ENCODE peak calls at places on chromosomes 5 and 9, in four cellular contexts. W is CD4-positive, alpha-beta T cell; D is H7; N is MV-4-11. G is an unnamed sample.
A peak's percentile ranks its signal among the peaks of the same experiment; 100 is the strongest.

GRCh38 chr5:138654281-138654867 is 79.2 kb upstream of the HSPA9 start:
- DNase-seq in W (peak; percentile 45), D (no peak), N (peak; percentile 70), G (peak; percentile 53)

GRCh38 chr5:150352531-150353394 is 4.7 kb upstream of the TCOF1 start:
- DNase-seq in N (no peak), W (no peak), D (no peak), G (no peak)

GRCh38 chr9:77648458-77649108 is 461 bp upstream of the GNA14 start:
- DNase-seq in D (peak; percentile 84), N (peak; percentile 18), W (no peak), G (no peak)

GRCh38 chr9:132919609-132920268 is 24.7 kb downstream of the TSC1 start:
- DNase-seq in N (no peak), D (no peak), W (no peak), G (no peak)

GRCh38 chr9:90578116-90578815 is 64.4 kb downstream of the DIRAS2 start:
- DNase-seq in W (no peak), N (no peak), D (no peak), G (no peak)

GRCh38 chr9:86997961-86998360 is 50.7 kb upstream of the GAS1 start:
- DNase-seq in N (no peak), W (no peak), D (no peak), G (no peak)

GRCh38 chr5:177507165-177507564 is 2.5 kb downstream of the DOK3 start:
- DNase-seq in D (no peak), W (no peak), N (peak; percentile 32), G (no peak)

GRCh38 chr9:22158983-22159382 is 149.9 kb upstream of the CDKN2B start:
- DNase-seq in D (no peak), W (no peak), N (peak; percentile 94), G (no peak)

GRCh38 chr5:150180241-150181027 is 9.4 kb upstream of the SLC6A7 start:
- DNase-seq in D (no peak), N (peak; percentile 54), W (no peak), G (no peak)

GRCh38 chr5:179623906-179624741 is 653 bp upstream of the HNRNPH1 start:
- DNase-seq in D (peak; percentile 92), N (peak; percentile 86), W (peak; percentile 23), G (peak; percentile 36)

GRCh38 chr9:133901184-133901835 is 90.8 kb downstream of the VAV2 start:
- DNase-seq in N (no peak), D (no peak), W (no peak), G (no peak)

GRCh38 chr5:149638136-149638535 is 56.8 kb downstream of the ARHGEF37 start:
- DNase-seq in N (no peak), D (no peak), W (no peak), G (no peak)

GRCh38 chr5:94361832-94362754 is 256.3 kb downstream of the KIAA0825 start:
- DNase-seq in D (peak; percentile 79), W (no peak), N (no peak), G (no peak)

GRCh38 chr9:117075636-117076035 is 339.2 kb downstream of the ASTN2 start:
- DNase-seq in D (no peak), N (no peak), W (no peak), G (no peak)

GRCh38 chr9:114029311-114030170 is 48.6 kb downstream of the AMBP start:
- DNase-seq in D (no peak), N (no peak), W (no peak), G (no peak)

GRCh38 chr5:32446660-32447059 is 2.1 kb upstream of the ZFR start:
- DNase-seq in D (no peak), N (peak; percentile 65), W (no peak), G (no peak)

GRCh38 chr9:22650145-22650544 is 203.5 kb downstream of the DMRTA1 start:
- DNase-seq in D (no peak), W (no peak), N (no peak), G (no peak)

GRCh38 chr5:89286320-89286719 is 403.3 kb upstream of the MEF2C start:
- DNase-seq in N (no peak), D (no peak), W (no peak), G (no peak)

GRCh38 chr5:17127743-17128231 is 89.6 kb upstream of the BASP1 start:
- DNase-seq in W (no peak), D (no peak), N (no peak), G (no peak)

GRCh38 chr9:121992571-121993212 is 100.4 kb downstream of the TTLL11 start:
- DNase-seq in N (peak; percentile 54), D (peak; percentile 77), W (no peak), G (peak; percentile 9)

GRCh38 chr5:115243412-115243811 is 19.3 kb downstream of the PGGT1B start:
- DNase-seq in N (no peak), W (no peak), D (no peak), G (no peak)

GRCh38 chr5:146832985-146833732 is 45.4 kb downstream of the PPP2R2B start:
- DNase-seq in D (no peak), W (no peak), N (no peak), G (no peak)

GRCh38 chr5:102531506-102531905 is 32.7 kb upstream of the SLCO6A1 start:
- DNase-seq in D (no peak), N (peak; percentile 99), W (no peak), G (no peak)

GRCh38 chr9:89606049-89606481 is 1.3 kb downstream of the GADD45G start:
- DNase-seq in N (peak; percentile 45), W (peak; percentile 19), D (peak; percentile 82), G (peak; percentile 11)

GRCh38 chr9:134061688-134062371 is 6.0 kb downstream of the BRD3 start:
- DNase-seq in D (peak; percentile 71), W (no peak), N (no peak), G (no peak)

GRCh38 chr5:128245974-128246373 is 162.4 kb downstream of the SLC12A2 start:
- DNase-seq in N (no peak), D (no peak), W (no peak), G (no peak)

GRCh38 chr9:33466565-33467495 is 6.9 kb downstream of the NOL6 start:
- DNase-seq in D (peak; percentile 94), W (peak; percentile 62), N (no peak), G (peak; percentile 69)

GRCh38 chr9:79224672-79225433 is 346.9 kb upstream of the TLE4 start:
- DNase-seq in D (no peak), W (no peak), N (peak; percentile 87), G (no peak)

GRCh38 chr5:124908603-124909451 is 162.4 kb upstream of the ZNF608 start:
- DNase-seq in N (peak; percentile 78), W (no peak), D (no peak), G (no peak)

GRCh38 chr5:146703499-146703898 is 175.1 kb downstream of the PPP2R2B start:
- DNase-seq in D (no peak), N (no peak), W (no peak), G (no peak)

GRCh38 chr9:136881691-136882108 is 4.6 kb upstream of the TRAF2 start:
- DNase-seq in D (peak; percentile 75), N (peak; percentile 45), W (no peak), G (peak; percentile 26)

GRCh38 chr5:158492850-158493249 is 606.9 kb downstream of the EBF1 start:
- DNase-seq in W (no peak), N (no peak), D (no peak), G (no peak)

GRCh38 chr5:140113180-140113698 is 670 bp upstream of the PURA start:
- DNase-seq in D (peak; percentile 84), W (peak; percentile 25), N (no peak), G (peak; percentile 15)

GRCh38 chr9:114081441-114082016 is 3.4 kb upstream of the AMBP start:
- DNase-seq in D (no peak), N (no peak), W (no peak), G (no peak)

GRCh38 chr5:173010547-173011464 is 27.2 kb downstream of the ATP6V0E1 start:
- DNase-seq in N (no peak), W (no peak), D (peak; percentile 61), G (no peak)

GRCh38 chr5:169695025-169695625 is 58.0 kb downstream of the DOCK2 start:
- DNase-seq in N (no peak), D (no peak), W (no peak), G (no peak)

G was measured in CD8-positive, alpha-beta memory T cell.